ENCODE peak calls at places on chromosomes 7 and 10, in four cellular contexts. M, N, S and F are unnamed samples.

GRCh38 chr10:110918269-110918632 is 729 bp downstream of the BBIP1 start:
- DNase-seq in M (peak), N (no peak), S (peak), F (peak)

GRCh38 chr7:44978511-44979366 is at the start of gene MYO1G:
- DNase-seq in M (peak), N (peak), S (no peak), F (no peak)

GRCh38 chr10:112957589-112958202 is 7.6 kb downstream of the TCF7L2 start:
- DNase-seq in M (no peak), N (no peak), S (no peak), F (no peak)

GRCh38 chr10:86690231-86690630 is 21.9 kb downstream of the LDB3 start:
- DNase-seq in M (no peak), N (peak), S (no peak), F (no peak)

GRCh38 chr10:55351431-55351830 is 550.4 kb upstream of the PCDH15 start:
- DNase-seq in M (no peak), N (no peak), S (no peak), F (no peak)

GRCh38 chr10:17227367-17228080 is 517 bp upstream of the VIM start:
- DNase-seq in M (no peak), N (no peak), S (no peak), F (no peak)

GRCh38 chr10:90621577-90621976 is 236.3 kb downstream of the HTR7 start:
- DNase-seq in M (no peak), N (no peak), S (no peak), F (no peak)

GRCh38 chr7:138116156-138116555 is 39.9 kb downstream of the AKR1D1 start:
- DNase-seq in M (no peak), N (no peak), S (no peak), F (no peak)

GRCh38 chr10:5317547-5318107 is 47.1 kb upstream of the UCN3 start:
- DNase-seq in M (no peak), N (no peak), S (peak), F (peak)

GRCh38 chr7:55557666-55558188 is 14.6 kb downstream of the VOPP1 start:
- DNase-seq in M (no peak), N (no peak), S (no peak), F (no peak)

GRCh38 chr7:139820089-139820488 is 9.0 kb upstream of the TBXAS1 start:
- DNase-seq in M (no peak), N (no peak), S (no peak), F (no peak)

GRCh38 chr10:31317652-31318381 is 1.2 kb upstream of the ZEB1 start:
- DNase-seq in M (no peak), N (no peak), S (no peak), F (no peak)

GRCh38 chr7:141974831-141975230 is 1.3 kb upstream of the TAS2R38 start:
- DNase-seq in M (peak), N (no peak), S (no peak), F (no peak)

GRCh38 chr10:62980697-62981495 is 152.2 kb upstream of the NRBF2 start:
- DNase-seq in M (no peak), N (no peak), S (no peak), F (no peak)

GRCh38 chr10:126170367-126170766 is 217.9 kb downstream of the ADAM12 start:
- DNase-seq in M (no peak), N (no peak), S (no peak), F (no peak)

GRCh38 chr10:93468532-93469213 is 13.5 kb downstream of the MYOF start:
- DNase-seq in M (no peak), N (no peak), S (no peak), F (peak)

GRCh38 chr10:124245806-124246440 is 152.5 kb upstream of the CHST15 start:
- DNase-seq in M (no peak), N (no peak), S (no peak), F (no peak)

GRCh38 chr10:95748349-95748748 is 7.6 kb upstream of the ENTPD1 start:
- DNase-seq in M (no peak), N (no peak), S (no peak), F (no peak)

GRCh38 chr7:148941598-148942280 is 57.6 kb upstream of the EZH2 start:
- DNase-seq in M (peak), N (peak), S (no peak), F (no peak)

GRCh38 chr10:92552310-92552709 is 21.6 kb downstream of the IDE start:
- DNase-seq in M (no peak), N (no peak), S (no peak), F (no peak)

GRCh38 chr7:680411-681127 is 45.9 kb upstream of the DNAAF5 start:
- DNase-seq in M (no peak), N (no peak), S (no peak), F (no peak)

GRCh38 chr10:60262647-60263126 is 127.0 kb downstream of the ANK3 start:
- DNase-seq in M (no peak), N (no peak), S (no peak), F (no peak)
- H3K4me3 ChIP-seq in M (no peak), N (no peak), S (no peak), F (no peak)

GRCh38 chr10:101843032-101843991 is at the start of gene KCNIP2:
- DNase-seq in M (no peak), N (peak), S (no peak), F (no peak)
- TF ChIP-seq CTCF in M (peak), N (peak), S (peak), F (peak)

GRCh38 chr10:79320785-79321493 is 26.3 kb upstream of the PPIF start:
- DNase-seq in M (no peak), N (no peak), S (peak), F (no peak)
- H3K4me3 ChIP-seq in M (no peak), N (no peak), S (no peak), F (no peak)

GRCh38 chr10:107413971-107414370 is 249.5 kb upstream of the SORCS1 start:
- DNase-seq in M (no peak), N (no peak), S (no peak), F (no peak)

GRCh38 chr10:107415446-107415845 is 250.9 kb upstream of the SORCS1 start:
- DNase-seq in M (no peak), N (no peak), S (no peak), F (no peak)

DNA sequence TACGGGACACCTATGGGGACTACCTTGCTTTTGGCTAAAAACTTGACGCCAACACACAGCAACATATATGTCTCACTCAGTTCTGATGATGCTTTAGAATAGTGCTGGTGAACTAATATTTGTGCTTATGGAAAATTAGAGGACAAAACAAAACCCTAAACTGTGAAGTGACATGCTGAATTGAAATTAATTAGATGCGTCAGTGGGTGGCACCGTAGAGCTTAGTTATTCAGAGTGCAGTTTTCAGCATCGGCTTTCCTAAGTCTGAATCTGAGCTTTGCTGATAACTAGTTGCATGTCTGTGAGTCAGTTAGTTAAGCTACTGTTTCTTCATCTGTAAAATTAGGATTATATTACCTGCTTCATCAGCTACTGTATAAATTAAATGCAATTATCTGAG is 245.0 kb upstream of the SORCS1 start:
- DNase-seq in M (no peak), N (no peak), S (no peak), F (no peak)
- TF ChIP-seq CTCF in M (no peak), N (peak), S (no peak), F (no peak)

GRCh38 chr10:29595146-29595545 is 39.6 kb downstream of the SVIL start:
- DNase-seq in M (no peak), N (no peak), S (no peak), F (no peak)
- H3K4me3 ChIP-seq in M (no peak), N (no peak), S (no peak), F (no peak)

DNA sequence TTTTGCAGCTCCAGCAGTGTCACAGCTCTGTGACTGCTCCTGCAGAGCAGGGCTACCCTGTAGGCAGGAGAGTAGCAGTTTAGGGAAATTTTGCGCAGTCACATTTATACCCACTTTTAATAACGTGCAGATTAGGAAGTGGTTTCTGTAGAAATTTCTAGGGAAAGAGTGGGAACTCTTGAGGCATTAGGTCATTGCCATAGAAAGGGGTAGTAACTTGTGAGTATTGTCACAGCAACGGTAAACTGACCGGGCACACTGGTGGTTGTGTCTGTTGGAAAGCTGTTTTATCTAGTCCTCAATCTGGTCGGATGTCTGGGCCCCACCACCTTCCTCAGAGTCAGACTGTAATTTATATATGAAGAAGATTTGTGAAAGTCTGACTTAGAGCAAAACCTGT is 51.9 kb downstream of the CDC14C start:
- DNase-seq in M (no peak), N (no peak), S (no peak), F (no peak)
- TF ChIP-seq CTCF in M (no peak), N (no peak), S (no peak), F (no peak)

DNA sequence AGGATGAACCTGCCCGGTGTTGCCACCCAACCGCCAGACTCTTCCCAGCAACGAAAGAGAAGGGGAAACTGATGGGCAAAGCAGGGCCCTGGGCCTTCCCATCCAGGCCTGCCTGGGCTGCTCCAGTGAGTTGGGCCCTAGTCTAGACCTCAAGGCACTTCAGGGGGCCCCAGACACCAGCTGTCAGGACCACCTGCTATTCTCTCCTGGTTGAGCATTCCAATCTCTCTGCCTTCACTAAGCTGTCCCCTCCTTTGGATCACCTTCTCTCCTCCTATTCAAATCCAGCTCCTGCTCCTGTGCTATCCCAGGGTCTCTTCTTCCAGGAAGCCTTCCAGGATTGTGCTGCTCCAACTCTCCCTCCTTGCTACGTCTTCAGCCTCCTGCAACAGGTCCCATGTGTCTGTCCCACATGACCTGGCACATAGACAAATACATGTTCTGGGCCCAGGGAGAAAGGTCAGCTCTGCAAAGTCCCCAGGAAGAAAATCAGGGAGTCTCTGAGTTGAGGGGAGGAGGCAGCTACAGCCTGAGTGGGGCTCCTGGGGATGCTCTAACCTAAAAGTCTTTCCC is 3.1 kb downstream of the STX1A start:
- DNase-seq in M (no peak), N (peak), S (no peak), F (no peak)
- H3K4me3 ChIP-seq in M (no peak), N (no peak), S (no peak), F (no peak)

DNA sequence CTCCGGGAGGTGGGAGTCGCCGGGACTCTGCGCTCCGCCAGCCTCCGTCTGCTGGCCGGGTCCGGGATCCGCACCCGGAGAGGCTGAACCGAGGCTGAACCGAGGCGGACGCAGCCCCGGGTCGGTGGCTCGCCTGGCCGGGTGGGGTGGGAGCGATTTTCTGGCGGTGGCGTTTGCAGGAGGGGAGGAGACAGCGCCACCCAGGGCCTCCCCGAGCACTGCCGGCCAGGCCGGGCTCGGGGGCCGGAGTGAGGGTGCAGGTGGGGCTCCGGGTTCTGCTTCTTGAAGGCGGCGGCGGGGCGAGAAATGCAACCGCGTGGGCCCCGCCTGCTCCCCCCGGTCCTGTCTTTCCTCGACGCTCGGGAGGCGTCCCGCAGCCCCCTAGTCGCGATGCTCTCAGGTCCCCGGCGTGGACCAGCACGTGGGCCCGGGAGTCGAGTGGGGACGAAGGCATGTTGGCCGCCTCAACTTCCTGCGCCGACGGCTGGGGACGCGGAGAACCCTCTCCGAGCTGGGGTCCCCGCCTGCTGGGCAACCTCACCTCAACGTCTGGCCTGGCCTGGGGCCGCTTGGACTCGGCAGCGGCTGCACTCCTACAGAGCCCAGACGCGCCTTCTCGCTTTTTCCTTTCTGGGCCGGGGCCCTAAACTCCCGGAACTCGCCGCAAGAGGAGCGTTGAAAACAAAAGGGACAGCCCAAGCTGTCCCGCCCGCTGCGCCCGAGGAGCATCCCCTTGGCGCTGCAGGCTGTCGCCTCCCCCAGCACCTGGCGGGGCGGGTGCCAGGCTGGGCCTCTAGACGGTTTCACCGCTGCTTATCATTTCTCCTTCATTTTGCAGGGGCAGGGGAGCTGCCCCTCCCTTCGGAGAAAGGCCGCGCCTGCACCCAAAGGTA is 25.2 kb upstream of the VAX1 start:
- DNase-seq in M (no peak), N (no peak), S (no peak), F (no peak)
- TF ChIP-seq CTCF in M (no peak), N (no peak), S (no peak), F (no peak)

DNA sequence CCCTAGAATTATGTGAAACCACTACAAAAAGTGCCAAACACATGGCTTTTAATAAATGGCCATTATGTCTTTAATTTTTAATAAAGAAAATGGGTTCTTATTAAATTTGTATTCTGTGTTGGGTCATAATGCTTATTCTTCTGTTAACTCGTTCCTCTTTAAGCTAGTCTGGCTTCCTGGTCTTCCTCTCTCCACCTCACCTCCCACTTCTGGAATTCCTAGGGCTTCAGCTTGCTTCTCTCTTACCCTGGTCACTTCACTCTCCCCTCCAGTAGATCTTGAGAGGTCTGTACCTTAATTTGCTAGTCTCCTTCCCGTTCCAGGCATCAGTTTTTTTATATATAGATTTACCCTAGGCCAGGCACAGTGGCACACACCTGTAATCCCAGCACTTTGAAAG is 111.2 kb downstream of the RALA start:
- DNase-seq in M (no peak), N (no peak), S (no peak), F (no peak)
- H3K4me3 ChIP-seq in M (no peak), N (peak), S (peak), F (peak)

DNA sequence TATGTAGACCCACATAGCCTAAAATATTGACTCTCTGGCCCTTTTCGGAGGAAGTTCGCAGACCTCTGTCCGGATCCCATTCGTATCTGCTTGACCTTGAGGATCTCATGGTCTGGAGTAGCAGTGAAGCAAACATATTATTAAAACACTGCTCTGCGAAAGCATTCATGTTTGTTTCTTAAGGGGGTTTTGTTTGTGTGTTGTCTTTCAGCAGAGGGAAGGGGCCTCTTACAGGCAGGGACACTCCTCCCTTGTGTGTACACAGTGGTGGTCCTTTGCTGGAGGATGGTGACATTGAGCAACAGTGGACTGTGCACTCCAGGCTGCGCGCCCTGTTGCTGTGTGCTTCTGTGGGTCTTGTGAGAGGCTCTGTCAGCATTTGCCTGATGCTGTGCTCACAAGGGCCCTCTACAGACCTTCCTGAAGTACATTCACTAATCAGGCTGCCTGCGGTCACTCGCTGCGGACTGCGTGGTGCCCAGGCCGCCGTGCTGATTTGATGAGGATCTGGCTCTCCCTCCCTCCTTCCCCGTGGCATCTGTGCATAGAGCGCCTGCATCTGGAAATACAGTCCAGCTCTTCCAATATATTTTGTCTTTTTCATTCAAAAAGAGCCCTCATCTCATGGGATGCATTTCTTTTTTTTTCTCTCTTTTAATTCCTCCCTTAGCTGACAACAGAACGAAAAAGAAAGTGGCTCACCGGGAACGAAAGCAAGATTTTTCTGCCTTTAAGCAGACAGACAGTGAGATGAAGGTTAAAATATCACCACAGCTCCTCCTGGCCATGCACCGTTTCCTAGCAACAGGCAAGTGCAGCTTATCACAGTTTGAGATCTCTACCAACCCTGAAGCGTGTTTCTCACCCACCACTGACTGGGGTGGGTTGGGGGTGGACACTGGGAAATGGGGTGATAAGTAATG is 135.8 kb downstream of the CNNM2 start:
- DNase-seq in M (peak), N (peak), S (peak), F (peak)
- TF ChIP-seq CTCF in M (no peak), N (peak), S (peak), F (peak)